ENCODE peak calls at places on chromosomes 3 and 15, in seven cellular contexts. J, M, E, O, L, P and V are unnamed samples.
A peak's percentile ranks its signal among the peaks of the same experiment; 100 is the strongest.

GRCh38 chr3:48064292-48064829 is 48.1 kb upstream of the MAP4 start:
- DNase-seq in J (no peak), M (no peak), E (no peak), O (no peak), L (no peak), P (no peak), V (no peak)

GRCh38 chr3:124565013-124565412 is 165.2 kb upstream of the UMPS start:
- DNase-seq in J (peak; percentile 47), M (no peak), E (peak; percentile 86), O (peak; percentile 18), L (peak; percentile 57), P (peak; percentile 77), V (peak; percentile 89)

GRCh38 chr3:150078983-150079739 is 108.5 kb upstream of the PFN2 start:
- DNase-seq in J (no peak), M (no peak), E (peak; percentile 49), O (no peak), L (peak; percentile 92), P (no peak), V (no peak)

GRCh38 chr3:163490119-163490518 is 1588.2 kb downstream of the SI start:
- DNase-seq in J (no peak), M (no peak), E (peak; percentile 76), O (peak; percentile 14), L (no peak), P (no peak), V (peak; percentile 44)

GRCh38 chr15:62068071-62068786 is 1.5 kb downstream of the C2CD4A start:
- DNase-seq in J (no peak), M (peak; percentile 88), E (peak; percentile 22), O (no peak), L (no peak), P (peak; percentile 29), V (peak; percentile 60)

GRCh38 chr15:40830884-40831283 is 2.4 kb upstream of the PPP1R14D start:
- DNase-seq in J (no peak), M (no peak), E (no peak), O (no peak), L (no peak), P (no peak), V (no peak)

GRCh38 chr3:189900578-189900977 is 220.1 kb downstream of the P3H2 start:
- DNase-seq in J (no peak), M (no peak), E (peak; percentile 39), O (no peak), L (no peak), P (no peak), V (peak; percentile 36)

GRCh38 chr3:21390136-21390535 is 360.9 kb downstream of the ZNF385D start:
- DNase-seq in J (no peak), M (no peak), E (no peak), O (no peak), L (peak; percentile 98), P (no peak), V (no peak)